ENCODE peak calls at places on chromosome 5, in ten cellular contexts. A, Z, X, W, F, S, H, I, B and C are unnamed samples.

GRCh38 chr5:11182441-11183080 is 421.5 kb upstream of the DAP start:
- DNase-seq in Z (peak), B (peak), A (peak), F (peak), H (peak), X (no peak), W (no peak), I (no peak), S (peak), C (peak)

GRCh38 chr5:32511778-32512374 is 67.3 kb upstream of the ZFR start:
- DNase-seq in Z (no peak), H (no peak), A (no peak), W (no peak), I (peak), S (no peak), F (no peak), B (peak), X (no peak), C (peak)

GRCh38 chr5:17118631-17119030 is 98.8 kb upstream of the BASP1 start:
- DNase-seq in S (peak), W (no peak), X (no peak), Z (peak), B (no peak), H (peak), F (peak), A (no peak), I (no peak), C (no peak)

GRCh38 chr5:145245354-145245753 is 589.8 kb downstream of the PRELID2 start:
- DNase-seq in S (peak), X (no peak), I (no peak), A (no peak), W (no peak), F (peak), Z (peak), B (no peak), H (peak), C (no peak)

GRCh38 chr5:27130587-27130986 is 92.2 kb upstream of the CDH9 start:
- DNase-seq in I (no peak), F (no peak), S (no peak), Z (peak), B (no peak), H (peak), A (no peak), W (no peak), X (no peak), C (peak)

GRCh38 chr5:179668404-179668803 is 12.4 kb downstream of the CBY3 start:
- DNase-seq in Z (peak), X (peak), A (peak), S (peak), W (no peak), F (peak), H (no peak), B (peak), I (peak), C (no peak)

GRCh38 chr5:3596261-3596825 is 711 bp downstream of the IRX1 start:
- DNase-seq in Z (no peak), B (no peak), H (no peak), A (no peak), I (no peak), X (no peak), F (no peak), W (no peak), S (no peak), C (no peak)

GRCh38 chr5:151745071-151745705 is 13.2 kb downstream of the ATOX1 start:
- DNase-seq in X (peak), A (no peak), Z (peak), I (no peak), F (peak), H (peak), S (no peak), B (no peak), W (no peak), C (no peak)

GRCh38 chr5:179196420-179197079 is 136.4 kb downstream of the ZNF354C start:
- DNase-seq in A (no peak), Z (no peak), H (no peak), W (no peak), I (no peak), S (no peak), B (no peak), F (no peak), X (no peak), C (no peak)

GRCh38 chr5:140246378-140247122 is 56.4 kb downstream of the PFDN1 start:
- DNase-seq in W (no peak), A (no peak), Z (peak), X (no peak), H (peak), S (no peak), F (peak), I (no peak), B (no peak), C (no peak)

GRCh38 chr5:137201876-137202275 is 297.2 kb downstream of the SPOCK1 start:
- DNase-seq in W (no peak), S (peak), A (no peak), F (peak), I (no peak), H (peak), B (no peak), X (no peak), Z (peak), C (no peak)

GRCh38 chr5:50808406-50808805 is 142.0 kb downstream of the PARP8 start:
- DNase-seq in I (no peak), S (no peak), F (no peak), W (no peak), B (no peak), A (no peak), Z (no peak), H (no peak), X (no peak), C (no peak)

GRCh38 chr5:181198905-181199519 is 6.0 kb downstream of the TRIM7 start:
- DNase-seq in I (no peak), H (no peak), S (no peak), F (no peak), A (no peak), Z (no peak), B (no peak), X (no peak), W (no peak), C (no peak)